ENCODE peak calls at places on chromosomes 12 and 14, in nine cellular contexts. F is ovary, P is breast epithelium, K is body of pancreas, L is esophagus squamous epithelium, V is stomach, G is tibial nerve, B is A549, R is K562. T is an unnamed sample.

GRCh38 chr12:14960548-14961465 is 594 bp downstream of the ARHGDIB start:
- DNase-seq in F (no peak), P (no peak), K (no peak), L (no peak), V (no peak), G (no peak), B (no peak), R (peak; percentile 16), T (no peak)

GRCh38 chr12:75909714-75910451 is 121.7 kb downstream of the PHLDA1 start:
- DNase-seq in F (no peak), P (no peak), K (peak; percentile 41), L (no peak), V (no peak), G (no peak), B (no peak), R (no peak), T (no peak)

GRCh38 chr12:106675651-106676435 is 93.0 kb downstream of the RFX4 start:
- DNase-seq in F (no peak), P (no peak), K (no peak), L (no peak), V (no peak), G (no peak), B (no peak), R (no peak), T (no peak)

GRCh38 chr14:68173227-68173972 is 353.8 kb downstream of the RAD51B start:
- DNase-seq in F (no peak), P (no peak), K (no peak), L (no peak), V (no peak), G (no peak), B (no peak), R (no peak), T (no peak)

GRCh38 chr14:25413058-25413457 is 363.1 kb upstream of the STXBP6 start:
- DNase-seq in F (no peak), P (no peak), K (no peak), L (no peak), V (no peak), G (no peak), B (no peak), R (no peak), T (no peak)

GRCh38 chr12:100391856-100392255 is 35.0 kb downstream of the SLC17A8 start:
- DNase-seq in F (peak; percentile 21), P (no peak), K (peak; percentile 22), L (no peak), V (peak; percentile 31), G (peak; percentile 59), B (no peak), R (no peak), T (no peak)

GRCh38 chr12:40616383-40616900 is 75.8 kb upstream of the CNTN1 start:
- DNase-seq in F (no peak), P (no peak), K (no peak), L (no peak), V (no peak), G (no peak), B (no peak), R (no peak), T (no peak)

GRCh38 chr14:73935666-73936065 is 14.2 kb downstream of the FAM161B start:
- DNase-seq in F (no peak), P (no peak), K (no peak), L (no peak), V (no peak), G (no peak), B (peak; percentile 75), R (peak; percentile 27), T (no peak)

GRCh38 chr12:6224550-6224949 is 24.4 kb downstream of the CD9 start:
- DNase-seq in F (no peak), P (no peak), K (no peak), L (no peak), V (no peak), G (no peak), B (no peak), R (no peak), T (peak; percentile 93)

GRCh38 chr12:132665149-132665491 is 22.0 kb downstream of the POLE start:
- DNase-seq in F (no peak), P (no peak), K (no peak), L (no peak), V (no peak), G (no peak), B (no peak), R (no peak), T (no peak)

GRCh38 chr12:88225776-88226175 is 83.7 kb downstream of the TMTC3 start:
- DNase-seq in F (no peak), P (no peak), K (no peak), L (no peak), V (no peak), G (no peak), B (no peak), R (no peak), T (no peak)

GRCh38 chr14:21023817-21024667 is 819 bp downstream of the NDRG2 start:
- DNase-seq in F (no peak), P (no peak), K (no peak), L (no peak), V (peak; percentile 35), G (no peak), B (no peak), R (no peak), T (peak; percentile 85)

GRCh38 chr14:61247935-61248334 is 33.2 kb downstream of the TMEM30B start:
- DNase-seq in F (no peak), P (no peak), K (no peak), L (no peak), V (no peak), G (no peak), B (no peak), R (no peak), T (no peak)

GRCh38 chr12:50665609-50666008 is 98.3 kb upstream of the ATF1 start:
- DNase-seq in F (no peak), P (no peak), K (no peak), L (no peak), V (no peak), G (no peak), B (no peak), R (no peak), T (no peak)

GRCh38 chr12:114405449-114406271 is at the start of gene TBX5:
- DNase-seq in F (no peak), P (no peak), K (no peak), L (no peak), V (no peak), G (no peak), B (no peak), R (no peak), T (no peak)

GRCh38 chr14:36662543-36663403 is 1.1 kb downstream of the PAX9 start:
- DNase-seq in F (no peak), P (peak; percentile 56), K (no peak), L (no peak), V (no peak), G (no peak), B (peak; percentile 31), R (peak; percentile 17), T (no peak)

GRCh38 chr12:51323317-51323960 is 535 bp downstream of the BIN2 start:
- DNase-seq in F (no peak), P (no peak), K (no peak), L (no peak), V (no peak), G (no peak), B (no peak), R (no peak), T (no peak)

GRCh38 chr12:56599797-56600196 is 30.3 kb downstream of the BAZ2A start:
- DNase-seq in F (no peak), P (no peak), K (no peak), L (no peak), V (no peak), G (no peak), B (no peak), R (no peak), T (no peak)

GRCh38 chr14:68394719-68395117 is 398.1 kb downstream of the ZFP36L1 start:
- DNase-seq in F (peak; percentile 46), P (no peak), K (no peak), L (no peak), V (no peak), G (no peak), B (no peak), R (no peak), T (no peak)

GRCh38 chr14:98819867-98820206 is 452.2 kb downstream of the BCL11B start:
- DNase-seq in F (no peak), P (no peak), K (no peak), L (no peak), V (no peak), G (no peak), B (no peak), R (no peak), T (no peak)

GRCh38 chr12:116642101-116642500 is 82.9 kb downstream of the MAP1LC3B2 start:
- DNase-seq in F (no peak), P (no peak), K (no peak), L (no peak), V (no peak), G (no peak), B (no peak), R (no peak), T (no peak)

GRCh38 chr14:23551266-23552028 is at the start of gene ZFHX2:
- DNase-seq in F (no peak), P (no peak), K (peak; percentile 92), L (no peak), V (peak; percentile 87), G (peak; percentile 45), B (peak; percentile 81), R (peak; percentile 75), T (peak; percentile 91)
- TF ChIP-seq POLR2A in F (no peak), P (no peak), K (no peak), L (no peak), V (no peak), G (no peak), B (peak; percentile 44), R (no peak), T (no peak)

GRCh38 chr14:102370305-102370809 is 7.6 kb downstream of the TECPR2 start:
- DNase-seq in F (no peak), P (no peak), K (no peak), L (no peak), V (no peak), G (no peak), B (no peak), R (no peak), T (no peak)
- H3K4me3 ChIP-seq in F (no peak overlapping the region), P (no peak overlapping the region), K (no peak overlapping the region), L (no peak overlapping the region), V (no peak overlapping the region), G (no peak overlapping the region), B (no peak overlapping the region), R (no peak overlapping the region), T (no peak overlapping the region)

DNA sequence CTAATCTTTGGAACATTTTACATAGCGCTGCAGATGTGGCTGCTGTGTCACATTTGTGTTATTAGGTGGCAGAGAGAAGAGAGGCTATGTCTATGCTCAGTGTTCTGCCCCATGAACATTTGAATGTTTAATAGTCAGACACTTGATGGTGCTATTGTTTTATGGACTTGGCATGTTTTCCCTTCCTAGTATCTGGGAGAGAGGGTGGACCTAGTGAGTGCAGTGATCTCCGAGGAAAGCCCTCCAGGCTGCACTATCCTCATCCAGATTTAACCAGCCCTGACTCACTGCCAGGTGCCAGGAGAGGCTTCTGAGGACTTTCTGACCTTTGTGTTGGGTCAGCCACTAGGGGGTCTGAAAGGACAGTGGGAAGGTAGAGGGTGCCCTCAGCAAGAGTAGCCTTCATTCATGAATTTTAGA is 24.3 kb downstream of the ZFC3H1 start:
- DNase-seq in F (no peak), P (no peak), K (no peak), L (no peak), V (no peak), G (no peak), B (peak; percentile 13), R (peak; percentile 26), T (no peak)
- TF ChIP-seq CTCF in F (no peak), P (no peak), K (no peak), L (no peak), V (no peak), G (no peak), B (peak; percentile 28), R (peak; percentile 53), T (no peak)

GRCh38 chr14:77039285-77040058 is 11.0 kb upstream of the IRF2BPL start:
- DNase-seq in F (peak; percentile 38), P (no peak), K (no peak), L (no peak), V (no peak), G (peak; percentile 38), B (no peak), R (no peak), T (no peak)
- TF ChIP-seq POLR2A in F (no peak), P (no peak), K (no peak), L (no peak), V (no peak), G (peak; percentile 6), B (no peak), R (no peak), T (no peak)

T was measured in lower leg skin.